ENCODE peak calls at places on chromosomes 6 and 20, in six cellular contexts. B is astrocyte of the cerebellum, X is GM20000, U is nephron progenitor cell, T is brain microvascular endothelial cell, F is hepatocyte. Z is an unnamed sample.

GRCh38 chr20:1870792-1871550 is 24.2 kb upstream of the SIRPA start:
- DNase-seq in X (peak), U (no peak), T (no peak), B (no peak), F (peak), Z (no peak)

GRCh38 chr6:70166088-70166958 is 136.6 kb downstream of the COL9A1 start:
- DNase-seq in X (peak), U (peak), F (peak), T (peak), B (peak), Z (peak)

GRCh38 chr6:7647504-7647903 is 57.5 kb downstream of the SNRNP48 start:
- DNase-seq in B (no peak), U (no peak), F (no peak), T (no peak), X (peak), Z (no peak)

GRCh38 chr6:42197574-42198362 is 3.0 kb upstream of the GUCA1B start:
- DNase-seq in F (peak), X (no peak), U (no peak), B (no peak), T (peak), Z (peak)

GRCh38 chr6:45663181-45664180 is 285.7 kb upstream of the SUPT3H start:
- DNase-seq in T (peak), U (peak), F (peak), B (no peak), X (peak), Z (no peak)

GRCh38 chr20:24966317-24967012 is 17.4 kb downstream of the CST7 start:
- DNase-seq in F (no peak), U (no peak), B (no peak), T (no peak), X (no peak), Z (no peak)

GRCh38 chr6:34005845-34006644 is 139.8 kb downstream of the GRM4 start:
- DNase-seq in U (no peak), F (no peak), T (no peak), X (no peak), B (no peak), Z (no peak)

GRCh38 chr6:40251609-40252008 is 317.3 kb upstream of the MOCS1 start:
- DNase-seq in T (no peak), X (no peak), F (no peak), U (no peak), B (no peak), Z (no peak)

GRCh38 chr6:105372142-105372861 is 30.6 kb downstream of the PREP start:
- DNase-seq in X (no peak), T (no peak), U (no peak), B (no peak), F (peak), Z (no peak)

GRCh38 chr6:37077459-37078296 is 72.2 kb downstream of the FGD2 start:
- DNase-seq in U (peak), F (peak), B (peak), X (no peak), T (peak), Z (peak)

GRCh38 chr6:117795234-117795633 is 111.8 kb upstream of the SLC35F1 start:
- DNase-seq in F (peak), U (no peak), B (no peak), X (no peak), T (no peak), Z (no peak)
- TF ChIP-seq CTCF in F (no peak), U (no peak), B (no peak), X (no peak), T (peak), Z (no peak)

GRCh38 chr20:45156728-45157127 is 18.0 kb upstream of the PI3 start:
- DNase-seq in U (no peak), B (no peak), T (no peak), X (no peak), F (no peak), Z (no peak)

GRCh38 chr20:45153756-45154155 is 20.9 kb upstream of the PI3 start:
- DNase-seq in X (peak), U (no peak), F (no peak), B (no peak), T (no peak), Z (no peak)

GRCh38 chr20:45157977-45158376 is 16.7 kb upstream of the PI3 start:
- DNase-seq in U (no peak), T (peak), F (peak), X (no peak), B (peak), Z (peak)

GRCh38 chr20:45153147-45153546 is 21.6 kb upstream of the PI3 start:
- DNase-seq in F (no peak), T (no peak), X (no peak), U (no peak), B (no peak), Z (no peak)

GRCh38 chr20:45154183-45154582 is 20.5 kb upstream of the PI3 start:
- DNase-seq in U (no peak), B (no peak), X (no peak), T (no peak), F (no peak), Z (no peak)
- TF ChIP-seq CTCF in U (no peak), B (no peak), X (no peak), T (peak), F (no peak), Z (no peak)

GRCh38 chr6:122048570-122048969 is 350.9 kb upstream of the HSF2 start:
- DNase-seq in X (no peak), F (no peak), T (no peak), B (no peak), U (no peak), Z (no peak)

GRCh38 chr6:122049341-122049740 is 350.1 kb upstream of the HSF2 start:
- DNase-seq in X (no peak), T (peak), F (no peak), U (peak), B (no peak), Z (no peak)

GRCh38 chr6:122052501-122052900 is 347.0 kb upstream of the HSF2 start:
- DNase-seq in B (no peak), F (no peak), X (no peak), U (no peak), T (no peak), Z (no peak)

GRCh38 chr6:122050226-122050755 is 349.2 kb upstream of the HSF2 start:
- DNase-seq in T (no peak), B (no peak), F (no peak), U (no peak), X (no peak), Z (no peak)
- TF ChIP-seq CTCF in T (no peak), B (no peak), F (no peak), U (no peak), X (no peak), Z (no peak)

GRCh38 chr20:57711826-57712225 is 2.0 kb upstream of the PMEPA1 start:
- DNase-seq in U (no peak), F (no peak), B (no peak), T (no peak), X (no peak), Z (no peak)
- TF ChIP-seq CTCF in U (no peak), F (no peak), B (no peak), T (no peak), X (no peak), Z (no peak)

GRCh38 chr6:76416821-76417605 is 344.6 kb upstream of the IMPG1 start:
- DNase-seq in F (no peak), B (no peak), T (no peak), U (no peak), X (no peak), Z (no peak)

GRCh38 chr6:76422814-76423213 is 350.4 kb upstream of the IMPG1 start:
- DNase-seq in F (no peak), X (no peak), B (no peak), T (no peak), U (no peak), Z (no peak)

GRCh38 chr6:76420094-76420493 is 347.6 kb upstream of the IMPG1 start:
- DNase-seq in T (no peak), F (no peak), X (no peak), B (no peak), U (no peak), Z (no peak)

GRCh38 chr6:76418657-76419217 is 346.3 kb upstream of the IMPG1 start:
- DNase-seq in T (peak), U (no peak), X (no peak), B (peak), F (no peak), Z (no peak)
- TF ChIP-seq CTCF in T (no peak), U (no peak), X (no peak), B (no peak), F (no peak), Z (no peak)

DNA sequence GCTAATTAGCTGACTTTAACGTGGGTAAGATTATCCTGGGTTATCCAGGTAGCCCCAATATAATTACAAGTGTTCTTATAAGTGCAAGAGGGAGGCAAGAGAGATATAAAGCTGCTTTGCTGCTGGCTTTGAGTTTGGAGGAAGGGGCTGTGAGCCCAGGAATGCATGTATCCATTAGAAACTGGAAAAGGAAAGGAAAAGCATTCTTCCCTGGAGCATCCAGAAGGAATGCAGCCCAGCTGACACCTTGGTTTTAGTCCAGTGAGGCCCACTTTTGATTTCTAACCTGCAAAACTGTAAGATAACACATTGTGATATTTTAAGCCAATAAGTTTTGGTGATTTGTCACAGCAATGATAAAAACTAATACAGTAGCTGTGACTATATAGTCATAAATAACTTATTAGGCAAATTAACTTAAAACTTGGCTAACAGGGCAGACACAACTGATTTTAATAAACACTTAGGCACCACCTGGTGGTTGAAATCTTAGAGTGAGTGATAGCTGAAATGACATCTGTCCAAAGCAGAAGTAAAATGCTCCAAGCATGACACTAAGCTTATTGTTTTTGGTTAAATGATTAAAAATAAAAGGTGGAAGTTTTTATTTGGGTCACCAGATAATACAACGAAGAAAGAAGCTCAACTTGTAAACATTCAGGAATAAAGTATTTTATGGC is 35.6 kb downstream of the ADGRF4 start:
- DNase-seq in U (no peak), T (no peak), X (peak), B (no peak), F (peak), Z (no peak)
- TF ChIP-seq CTCF in U (no peak), T (peak), X (peak), B (no peak), F (peak), Z (no peak)

GRCh38 chr20:38447931-38448675 is 13.0 kb upstream of the SNHG17 start:
- DNase-seq in B (no peak), X (peak), U (no peak), F (no peak), T (no peak), Z (no peak)
- TF ChIP-seq CTCF in B (no peak), X (no peak), U (no peak), F (no peak), T (no peak), Z (no peak)

GRCh38 chr6:156953478-156954146 is 176.4 kb downstream of the ARID1B start:
- DNase-seq in U (peak), T (peak), F (peak), X (no peak), B (peak), Z (peak)
- TF ChIP-seq CTCF in U (no peak), T (peak), F (peak), X (no peak), B (peak), Z (peak)

GRCh38 chr20:43959920-43960227 is 45.2 kb downstream of the TOX2 start:
- DNase-seq in X (no peak), F (no peak), T (no peak), U (no peak), B (no peak), Z (no peak)

GRCh38 chr20:43961116-43961515 is 46.5 kb downstream of the TOX2 start:
- DNase-seq in B (no peak), F (no peak), T (no peak), X (no peak), U (no peak), Z (no peak)

GRCh38 chr20:43958626-43959025 is 44.0 kb downstream of the TOX2 start:
- DNase-seq in B (no peak), T (no peak), U (no peak), F (no peak), X (no peak), Z (no peak)

GRCh38 chr20:43960231-43960630 is 45.6 kb downstream of the TOX2 start:
- DNase-seq in X (no peak), U (no peak), B (no peak), F (no peak), T (no peak), Z (no peak)

DNA sequence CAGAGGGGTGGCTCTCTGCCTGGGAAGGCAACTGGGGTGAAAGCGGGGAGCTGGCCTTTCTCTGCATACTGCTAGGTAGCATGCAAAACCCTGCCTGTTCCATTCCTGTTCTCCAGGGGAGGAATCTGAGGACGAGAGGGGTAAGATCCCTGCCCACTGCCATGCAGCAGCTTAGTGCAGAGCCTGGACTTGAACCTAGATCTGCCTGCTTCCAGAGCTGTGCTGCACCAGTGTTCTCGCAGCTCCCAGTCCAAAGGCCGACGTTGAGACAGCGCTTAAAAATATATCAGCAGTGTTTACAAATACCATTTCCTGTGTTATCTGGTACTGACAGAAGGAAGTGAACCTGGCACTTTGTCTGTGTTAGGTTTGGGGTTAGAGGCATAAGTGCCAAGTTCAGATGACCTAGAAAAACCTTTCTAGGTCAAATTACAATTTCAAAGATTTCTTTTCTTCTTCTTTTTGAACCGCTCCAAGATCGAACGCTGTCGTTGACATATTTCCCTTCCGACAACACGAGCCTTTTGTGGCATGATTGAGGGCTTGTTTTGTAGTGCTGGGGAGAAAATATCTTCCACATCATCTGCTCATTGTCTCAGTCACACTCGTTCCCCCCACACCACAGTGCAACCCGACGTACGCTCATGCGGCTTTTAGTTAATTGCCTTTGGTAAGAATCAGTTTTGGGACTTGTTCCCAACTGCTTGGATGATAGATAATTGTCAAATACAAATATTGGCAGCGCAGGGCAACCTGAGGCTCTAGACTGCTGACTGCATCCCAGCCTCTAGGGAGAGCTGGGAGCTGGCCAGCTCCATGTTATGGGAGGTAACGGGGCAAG is 44.6 kb downstream of the TOX2 start:
- DNase-seq in T (no peak), U (no peak), B (peak), X (no peak), F (no peak), Z (no peak)
- TF ChIP-seq CTCF in T (no peak), U (no peak), B (no peak), X (no peak), F (no peak), Z (no peak)

Z was measured in AG04449.